ENCODE peak calls at places on chromosomes 12 and 14, in six cellular contexts. J is stimulated activated effector memory CD8-positive, alpha-beta T cell treated with anti-CD3 and anti-CD28 coated beads, Interleukin-12 subunit alpha, Interleukin-12 subunit beta, amount 100 ng/mL, for 72 hours; Y is sciatic nerve; G is memory B cell; A is spleen; H is iPS DF 19.7. V is an unnamed sample.

GRCh38 chr12:115870527-115870926 is 407.0 kb downstream of the MED13L start:
- DNase-seq in G (no peak), H (no peak), Y (no peak), J (no peak), A (no peak), V (no peak)

GRCh38 chr14:44846232-44846824 is 115.4 kb downstream of the KLHL28 start:
- DNase-seq in G (peak; percentile 29), Y (no peak), H (no peak), A (no peak), J (no peak), V (peak; percentile 15)

GRCh38 chr14:60487211-60487610 is 1.3 kb upstream of the C14orf39 start:
- DNase-seq in A (no peak), G (no peak), J (no peak), H (no peak), Y (no peak), V (no peak)

GRCh38 chr12:132674561-132674960 is 12.6 kb downstream of the POLE start:
- DNase-seq in H (no peak), J (no peak), G (no peak), Y (no peak), A (no peak), V (no peak)

GRCh38 chr14:60977848-60978247 is 3.0 kb downstream of the TRMT5 start:
- DNase-seq in H (no peak), Y (no peak), J (no peak), A (no peak), G (no peak), V (no peak)

GRCh38 chr12:54977155-54977554 is 7.4 kb downstream of the TESPA1 start:
- DNase-seq in J (no peak), G (no peak), A (no peak), H (no peak), Y (no peak), V (no peak)

GRCh38 chr12:88922816-88923215 is 342.5 kb upstream of the KITLG start:
- DNase-seq in Y (no peak), H (no peak), J (no peak), G (no peak), A (no peak), V (no peak)

GRCh38 chr12:43285248-43285647 is 266.8 kb downstream of the ADAMTS20 start:
- DNase-seq in A (no peak), J (no peak), Y (no peak), H (no peak), G (no peak), V (no peak)

GRCh38 chr12:100718212-100718611 is 76.4 kb upstream of the ANO4 start:
- DNase-seq in J (no peak), Y (no peak), G (no peak), H (no peak), A (no peak), V (no peak)

GRCh38 chr12:91178801-91179200 is 3.8 kb downstream of the DCN start:
- DNase-seq in J (no peak), Y (no peak), G (no peak), H (no peak), A (no peak), V (no peak)

GRCh38 chr14:36820111-36820709 is 158.6 kb downstream of the PAX9 start:
- DNase-seq in G (no peak), A (no peak), J (no peak), Y (no peak), H (no peak), V (no peak)

GRCh38 chr12:28583771-28584261 is 393.6 kb downstream of the CCDC91 start:
- DNase-seq in G (no peak), J (no peak), Y (no peak), A (no peak), H (no peak), V (no peak)

GRCh38 chr12:39044754-39045153 is 139.4 kb upstream of the CPNE8 start:
- DNase-seq in G (no peak), A (no peak), Y (no peak), H (no peak), J (no peak), V (no peak)

GRCh38 chr12:27869567-27869966 is 89.5 kb upstream of the MANSC4 start:
- DNase-seq in G (no peak), Y (no peak), J (no peak), A (no peak), H (no peak), V (no peak)

GRCh38 chr12:49930515-49931288 is 19.8 kb upstream of the AQP2 start:
- DNase-seq in A (no peak), J (no peak), G (no peak), H (no peak), Y (no peak), V (no peak)

GRCh38 chr14:87960013-87960787 is 32.8 kb downstream of the GALC start:
- DNase-seq in A (no peak), J (no peak), G (no peak), H (no peak), Y (no peak), V (no peak)

GRCh38 chr14:58427289-58428010 is at the start of the genes KIAA0586 and TIMM9:
- DNase-seq in A (peak; percentile 97), H (peak; percentile 93), J (peak; percentile 97), G (peak; percentile 95), Y (peak; percentile 97), V (peak; percentile 77)

GRCh38 chr12:85007836-85008235 is 28.2 kb downstream of the TSPAN19 start:
- DNase-seq in A (no peak), H (no peak), G (no peak), Y (no peak), J (no peak), V (no peak)

GRCh38 chr14:62674833-62675232 is 370.4 kb downstream of the KCNH5 start:
- DNase-seq in Y (no peak), H (no peak), A (no peak), G (no peak), J (no peak), V (peak; percentile 7)

V was measured in HuH-7.